ENCODE peak calls at places on chromosomes 3 and 15, in five cellular contexts. H, C, W, A and X are unnamed samples.

GRCh38 chr3:52779411-52780297 is 2.3 kb downstream of the ITIH1 start:
- DNase-seq in H (no peak), C (no peak), W (no peak), A (peak), X (no peak)

GRCh38 chr15:66251790-66252355 is 1.7 kb downstream of the MEGF11 start:
- DNase-seq in H (no peak), C (no peak), W (no peak), A (no peak), X (peak)

GRCh38 chr15:57610130-57610529 is 18.4 kb downstream of the MYZAP start:
- DNase-seq in H (no peak), C (peak), W (peak), A (no peak), X (no peak)

GRCh38 chr15:55279746-55280351 is 9.8 kb downstream of the RAB27A start:
- DNase-seq in H (no peak), C (peak), W (no peak), A (peak), X (peak)

GRCh38 chr15:47614341-47614740 is 103.0 kb upstream of the SEMA6D start:
- DNase-seq in H (no peak), C (no peak), W (no peak), A (no peak), X (no peak)

GRCh38 chr3:112646623-112647022 is 5.7 kb upstream of the CCDC80 start:
- DNase-seq in H (no peak), C (no peak), W (no peak), A (no peak), X (no peak)

GRCh38 chr15:62752687-62753517 is 289.6 kb upstream of the TPM1 start:
- DNase-seq in H (no peak), C (no peak), W (no peak), A (no peak), X (no peak)

GRCh38 chr15:38072507-38073277 is 138.3 kb downstream of the TMCO5A start:
- DNase-seq in H (no peak), C (peak), W (peak), A (peak), X (peak)

GRCh38 chr3:151085889-151086483 is 522 bp downstream of the MED12L start:
- DNase-seq in H (peak), C (peak), W (no peak), A (peak), X (no peak)

GRCh38 chr3:172562881-172563835 is 39.9 kb upstream of the TNFSF10 start:
- DNase-seq in H (no peak), C (no peak), W (no peak), A (peak), X (peak)

GRCh38 chr15:43930079-43930478 is 103.3 kb downstream of the WDR76 start:
- DNase-seq in H (no peak), C (no peak), W (no peak), A (no peak), X (no peak)

GRCh38 chr3:14210843-14211594 is 32.4 kb downstream of the LSM3 start:
- DNase-seq in H (no peak), C (no peak), W (no peak), A (no peak), X (no peak)

GRCh38 chr3:15223684-15224575 is 17.9 kb downstream of the CAPN7 start:
- DNase-seq in H (no peak), C (no peak), W (no peak), A (no peak), X (no peak)

GRCh38 chr3:9183811-9184463 is 65.5 kb downstream of the SRGAP3 start:
- DNase-seq in H (no peak), C (no peak), W (no peak), A (no peak), X (no peak)

GRCh38 chr15:88258021-88258641 is 1.6 kb upstream of the NTRK3 start:
- DNase-seq in H (no peak), C (no peak), W (no peak), A (no peak), X (no peak)

GRCh38 chr3:24145481-24145880 is 200.4 kb downstream of the NR1D2 start:
- DNase-seq in H (no peak), C (no peak), W (no peak), A (no peak), X (no peak)

GRCh38 chr15:31932581-31932980 is 97.7 kb upstream of the CHRNA7 start:
- DNase-seq in H (no peak), C (no peak), W (no peak), A (no peak), X (no peak)